ENCODE peak calls at places on chromosomes 12 and 14, in six cellular contexts. J is fibroblast of pulmonary artery, S is osteocyte, P is anterior cingulate cortex, R is BE2C, Z is HT1080. C is an unnamed sample.

GRCh38 chr12:92955997-92956663 is 27.0 kb upstream of the EEA1 start:
- DNase-seq in J (peak), S (no peak), P (no peak), R (no peak), Z (peak), C (no peak)

GRCh38 chr12:19038210-19038609 is 91.3 kb upstream of the PLEKHA5 start:
- DNase-seq in J (no peak), S (no peak), P (no peak), R (no peak), Z (no peak), C (no peak)

GRCh38 chr14:56004807-56005579 is 113.2 kb upstream of the PELI2 start:
- DNase-seq in J (peak), S (no peak), P (peak), R (no peak), Z (peak), C (no peak)

GRCh38 chr14:93994919-93995682 is 2.0 kb upstream of the CCDC197 start:
- DNase-seq in J (peak), S (no peak), P (no peak), R (no peak), Z (peak), C (peak)

GRCh38 chr12:101945361-101946232 is 68.2 kb downstream of the DRAM1 start:
- DNase-seq in J (no peak), S (no peak), P (no peak), R (no peak), Z (no peak), C (no peak)

GRCh38 chr14:100892496-100893227 is 10.9 kb downstream of the RTL1 start:
- DNase-seq in J (no peak), S (peak), P (no peak), R (no peak), Z (no peak), C (no peak)

GRCh38 chr12:130613131-130613530 is 103.0 kb downstream of the RIMBP2 start:
- DNase-seq in J (no peak), S (no peak), P (no peak), R (no peak), Z (no peak), C (no peak)

GRCh38 chr14:64663174-64663573 is 41.0 kb upstream of the PLEKHG3 start:
- DNase-seq in J (no peak), S (no peak), P (no peak), R (no peak), Z (peak), C (no peak)

GRCh38 chr12:18422849-18423248 is 161.5 kb downstream of the PIK3C2G start:
- DNase-seq in J (no peak), S (no peak), P (no peak), R (no peak), Z (peak), C (no peak)

GRCh38 chr14:60753264-60754126 is 18.9 kb downstream of the MNAT1 start:
- DNase-seq in J (no peak), S (no peak), P (no peak), R (no peak), Z (no peak), C (no peak)

GRCh38 chr12:80041071-80041470 is 58.3 kb upstream of the OTOGL start:
- DNase-seq in J (no peak), S (no peak), P (no peak), R (no peak), Z (no peak), C (no peak)

GRCh38 chr14:53458368-53458814 is 305.3 kb upstream of the DDHD1 start:
- DNase-seq in J (peak), S (no peak), P (no peak), R (no peak), Z (peak), C (no peak)

GRCh38 chr12:8644345-8645248 is 18.0 kb downstream of the MFAP5 start:
- DNase-seq in J (no peak), S (peak), P (no peak), R (no peak), Z (no peak), C (no peak)

GRCh38 chr12:92745874-92746553 is 43.2 kb downstream of the PLEKHG7 start:
- DNase-seq in J (peak), S (no peak), P (peak), R (no peak), Z (peak), C (peak)

GRCh38 chr12:132256646-132257045 is 72.7 kb downstream of the GALNT9 start:
- DNase-seq in J (no peak), S (no peak), P (no peak), R (no peak), Z (no peak), C (no peak)

GRCh38 chr12:114853003-114853529 is 169.1 kb upstream of the TBX3 start:
- DNase-seq in J (no peak), S (no peak), P (no peak), R (no peak), Z (no peak), C (no peak)

GRCh38 chr12:54786081-54786480 is 68.2 kb upstream of the MUCL1 start:
- DNase-seq in J (no peak), S (no peak), P (no peak), R (no peak), Z (no peak), C (no peak)

GRCh38 chr12:107847830-107848229 is 73.3 kb downstream of the ASCL4 start:
- DNase-seq in J (no peak), S (no peak), P (no peak), R (no peak), Z (no peak), C (no peak)

GRCh38 chr12:45246202-45246601 is 30.3 kb downstream of the ANO6 start:
- DNase-seq in J (no peak), S (no peak), P (no peak), R (no peak), Z (peak), C (no peak)

GRCh38 chr14:91310620-91311283 is 66.2 kb upstream of the GPR68 start:
- DNase-seq in J (no peak), S (no peak), P (no peak), R (no peak), Z (no peak), C (no peak)

GRCh38 chr12:45017916-45018315 is 33.0 kb downstream of the DBX2 start:
- DNase-seq in J (no peak), S (no peak), P (no peak), R (no peak), Z (no peak), C (no peak)

GRCh38 chr14:96502621-96503251 is 554 bp downstream of the PAPOLA start:
- DNase-seq in J (peak), S (peak), P (peak), R (peak), Z (peak), C (peak)

GRCh38 chr14:86038401-86038985 is 508.5 kb downstream of the FLRT2 start:
- DNase-seq in J (peak), S (no peak), P (no peak), R (peak), Z (peak), C (no peak)

GRCh38 chr12:77847665-77848431 is 17.2 kb downstream of the NAV3 start:
- DNase-seq in J (peak), S (no peak), P (peak), R (no peak), Z (peak), C (no peak)

GRCh38 chr12:295132-295531 is 32.5 kb upstream of the SLC6A13 start:
- DNase-seq in J (no peak), S (no peak), P (no peak), R (no peak), Z (no peak), C (no peak)

GRCh38 chr12:45671254-45671653 is 58.3 kb upstream of the ARID2 start:
- DNase-seq in J (peak), S (no peak), P (no peak), R (no peak), Z (peak), C (no peak)

GRCh38 chr12:41293011-41293410 is 104.9 kb downstream of the PDZRN4 start:
- DNase-seq in J (no peak), S (no peak), P (no peak), R (no peak), Z (peak), C (no peak)

GRCh38 chr14:95663226-95663797 is 22.9 kb upstream of the TCL1B start:
- DNase-seq in J (no peak), S (no peak), P (no peak), R (no peak), Z (no peak), C (no peak)

C was measured in substantia nigra.